ENCODE peak calls at places on chromosomes 6 and 20, in nine cellular contexts. E is breast epithelium; V is uterus; O is psoas muscle; T is neural progenitor cell; G is astrocyte; D is effector memory CD4-positive, alpha-beta T cell; K is upper lobe of right lung; B is heart left ventricle. H is an unnamed sample.
A peak's percentile ranks its signal among the peaks of the same experiment; 100 is the strongest.

GRCh38 chr6:90820436-90820835 is 233.6 kb upstream of the MAP3K7 start:
- DNase-seq in E (no peak), V (no peak), O (no peak), T (no peak), G (no peak), D (no peak), K (no peak), B (no peak), H (no peak)

GRCh38 chr20:61600061-61600460 is 348.0 kb downstream of the CDH4 start:
- DNase-seq in E (no peak), V (no peak), O (no peak), T (no peak), G (no peak), D (no peak), K (no peak), B (no peak), H (no peak)

GRCh38 chr6:524803-525202 is 132.1 kb downstream of the HUS1B start:
- DNase-seq in E (no peak), V (no peak), O (no peak), T (peak; percentile 43), G (no peak), D (peak; percentile 9), K (no peak), B (no peak), H (no peak)

GRCh38 chr20:63314015-63314471 is 21.1 kb downstream of the COL20A1 start:
- DNase-seq in E (no peak), V (no peak), O (peak; percentile 41), T (no peak), G (no peak), D (no peak), K (no peak), B (no peak), H (no peak)

GRCh38 chr6:166007349-166008263 is 160.0 kb downstream of the TBXT start:
- DNase-seq in E (no peak), V (peak; percentile 69), O (no peak), T (peak; percentile 58), G (peak; percentile 80), D (no peak), K (no peak), B (peak; percentile 68), H (peak; percentile 87)

GRCh38 chr20:50762435-50763201 is 31.2 kb downstream of the PARD6B start:
- DNase-seq in E (peak; percentile 87), V (peak; percentile 53), O (peak; percentile 93), T (no peak), G (peak; percentile 62), D (no peak), K (peak; percentile 76), B (peak; percentile 82), H (peak; percentile 81)

GRCh38 chr20:63091901-63092659 is 85.3 kb upstream of the BHLHE23 start:
- DNase-seq in E (peak; percentile 47), V (peak; percentile 6), O (peak; percentile 36), T (no peak), G (no peak), D (no peak), K (peak; percentile 54), B (peak; percentile 11), H (peak; percentile 8)

GRCh38 chr6:122495612-122496011 is 24.0 kb upstream of the SERINC1 start:
- DNase-seq in E (no peak), V (no peak), O (no peak), T (no peak), G (no peak), D (no peak), K (no peak), B (no peak), H (no peak)

GRCh38 chr6:104689551-104690205 is 170.0 kb downstream of the HACE1 start:
- DNase-seq in E (no peak), V (no peak), O (no peak), T (no peak), G (peak; percentile 31), D (no peak), K (no peak), B (no peak), H (no peak)

GRCh38 chr6:44697333-44697732 is 309.8 kb downstream of the CDC5L start:
- DNase-seq in E (no peak), V (no peak), O (peak; percentile 67), T (peak; percentile 33), G (no peak), D (no peak), K (no peak), B (peak; percentile 46), H (no peak)

GRCh38 chr6:27507041-27507956 is 34.4 kb upstream of the ZNF184 start:
- DNase-seq in E (no peak), V (no peak), O (no peak), T (no peak), G (no peak), D (no peak), K (no peak), B (no peak), H (no peak)

GRCh38 chr6:34151321-34152041 is 5.6 kb upstream of the GRM4 start:
- DNase-seq in E (peak; percentile 51), V (no peak), O (no peak), T (peak; percentile 39), G (no peak), D (no peak), K (peak; percentile 35), B (no peak), H (no peak)

GRCh38 chr6:125220712-125221111 is 67.1 kb downstream of the TPD52L1 start:
- DNase-seq in E (no peak), V (peak; percentile 29), O (peak; percentile 78), T (no peak), G (peak; percentile 34), D (no peak), K (no peak), B (peak; percentile 50), H (peak; percentile 70)

GRCh38 chr6:12590901-12591300 is 125.7 kb upstream of the PHACTR1 start:
- DNase-seq in E (no peak), V (no peak), O (no peak), T (no peak), G (no peak), D (no peak), K (no peak), B (no peak), H (no peak)

GRCh38 chr6:5403619-5404018 is 142.3 kb downstream of the FARS2 start:
- DNase-seq in E (no peak), V (no peak), O (no peak), T (no peak), G (peak; percentile 27), D (no peak), K (no peak), B (no peak), H (no peak)

DNA sequence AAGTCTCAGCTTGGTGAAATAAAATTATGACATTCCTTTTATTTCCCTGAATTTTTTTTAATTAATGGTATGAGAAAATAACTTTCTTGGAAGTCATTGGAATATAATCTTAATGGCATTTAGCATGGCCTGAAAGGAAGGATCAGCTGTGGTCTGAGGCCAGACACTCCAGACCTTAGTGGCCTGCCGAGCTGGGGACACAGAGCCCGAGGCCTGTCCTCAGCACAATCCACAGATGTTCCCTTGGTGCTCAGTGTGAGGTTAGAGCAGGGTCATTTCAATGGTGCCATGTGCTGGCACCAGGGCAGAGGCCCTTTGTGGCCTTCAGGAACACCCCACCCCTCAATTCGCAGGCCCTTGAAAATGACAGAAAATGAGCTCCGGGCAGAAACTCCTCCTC is 120.6 kb downstream of the ADGB start:
- DNase-seq in E (no peak), V (no peak), O (no peak), T (no peak), G (no peak), D (no peak), K (no peak), B (no peak), H (no peak)
- H3K27ac ChIP-seq in E (no peak overlapping the region), V (no peak overlapping the region), O (no peak overlapping the region), T (no peak overlapping the region), G (no peak overlapping the region), D (no peak overlapping the region), K (no peak overlapping the region), B (no peak overlapping the region), H (no peak overlapping the region)

GRCh38 chr20:21103582-21104465 is 2.3 kb downstream of the LINC00237 start:
- DNase-seq in E (no peak), V (no peak), O (no peak), T (peak; percentile 52), G (no peak), D (no peak), K (no peak), B (no peak), H (no peak)

GRCh38 chr20:21100590-21101452 is 5.3 kb downstream of the LINC00237 start:
- DNase-seq in E (no peak), V (no peak), O (no peak), T (peak; percentile 91), G (no peak), D (no peak), K (peak; percentile 67), B (peak; percentile 21), H (no peak)

GRCh38 chr20:21101453-21102251 is 4.5 kb downstream of the LINC00237 start:
- DNase-seq in E (no peak), V (no peak), O (peak; percentile 53), T (peak; percentile 75), G (no peak), D (no peak), K (peak; percentile 65), B (peak; percentile 22), H (peak; percentile 34)

GRCh38 chr20:21102691-21103311 is 3.4 kb downstream of the LINC00237 start:
- DNase-seq in E (no peak), V (no peak), O (peak; percentile 65), T (peak; percentile 82), G (no peak), D (peak; percentile 16), K (peak; percentile 78), B (peak; percentile 35), H (peak; percentile 64)

GRCh38 chr20:21102252-21102609 is 3.9 kb downstream of the LINC00237 start:
- DNase-seq in E (no peak), V (no peak), O (no peak), T (peak; percentile 50), G (no peak), D (no peak), K (no peak), B (peak; percentile 21), H (peak; percentile 38)
- H3K4me1 ChIP-seq in E (no peaks in the 10 kb centered on the region), V (no peaks in the 10 kb centered on the region), O (peaks cover 39% of the 10 kb centered on the region), T (peaks cover 53% of the 10 kb centered on the region), G (peaks cover 4% of the 10 kb centered on the region), D (peaks cover 38% of the 10 kb centered on the region), K (peaks cover 45% of the 10 kb centered on the region), B (peaks cover 12% of the 10 kb centered on the region), H (peaks cover 10% of the 10 kb centered on the region)

DNA sequence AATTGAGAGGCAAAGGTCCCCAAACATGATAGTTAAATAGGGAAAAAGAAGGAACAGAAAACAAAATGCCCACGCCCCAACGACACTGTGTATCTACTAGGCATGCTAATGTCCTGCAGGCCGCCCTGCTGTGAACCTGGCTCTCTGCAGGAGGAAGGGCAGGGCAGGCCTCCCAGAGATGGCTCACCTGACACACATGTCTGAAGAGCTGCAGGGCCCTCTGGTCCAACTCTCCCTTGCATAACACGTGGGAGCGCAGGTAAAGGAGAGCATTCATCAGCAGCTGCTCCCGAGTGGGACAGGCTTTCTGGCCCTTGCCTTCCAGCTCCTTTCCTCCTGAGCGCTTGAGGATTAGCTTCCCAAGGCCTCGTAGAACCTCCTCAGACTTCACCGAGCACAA is 53.7 kb upstream of the LYRM2 start:
- DNase-seq in E (no peak), V (no peak), O (no peak), T (no peak), G (no peak), D (no peak), K (no peak), B (no peak), H (no peak)
- H3K36me3 ChIP-seq in E (peaks cover under 1% of the 10 kb centered on the region), V (no peaks in the 10 kb centered on the region), O (peaks cover 100% of the 10 kb centered on the region), T (peaks cover 6% of the 10 kb centered on the region), G (peaks cover 56% of the 10 kb centered on the region), D (peaks cover 81% of the 10 kb centered on the region), K (peaks cover 97% of the 10 kb centered on the region), B (peaks cover 100% of the 10 kb centered on the region), H (no peaks in the 10 kb centered on the region)

DNA sequence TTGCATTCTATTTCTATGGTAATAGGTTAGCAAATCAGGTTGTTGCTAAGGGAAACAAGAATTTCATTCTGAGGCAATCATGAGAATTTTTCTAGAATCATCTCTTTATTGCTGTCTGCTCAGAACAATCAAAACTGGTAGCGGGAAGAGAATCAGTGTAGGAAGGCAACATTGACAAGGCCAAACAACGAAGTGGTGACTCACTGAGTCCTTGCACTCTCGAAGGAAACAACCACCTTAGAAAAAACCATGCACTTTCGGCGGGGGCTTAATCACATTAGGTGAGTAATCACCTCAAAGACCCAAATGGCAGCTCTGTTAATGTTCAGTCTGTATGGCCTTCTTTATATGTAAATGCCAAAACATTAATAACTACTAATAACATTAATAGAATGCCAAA is 78.8 kb upstream of the MAP7 start:
- DNase-seq in E (no peak), V (no peak), O (no peak), T (no peak), G (peak; percentile 67), D (no peak), K (no peak), B (no peak), H (no peak)
- H3K27ac ChIP-seq in E (no peak overlapping the region), V (no peak overlapping the region), O (no peak overlapping the region), T (no peak overlapping the region), G (no peak overlapping the region), D (no peak overlapping the region), K (no peak overlapping the region), B (no peak overlapping the region), H (no peak overlapping the region)